ENCODE peak calls at places on chromosomes 2 and 18, in four cellular contexts. Q is sigmoid colon, E is HCT116, D is spleen. A is an unnamed sample.

GRCh38 chr2:195382186-195382585 is 274.8 kb upstream of the SLC39A10 start:
- DNase-seq in Q (no peak), E (no peak), D (no peak), A (no peak)

GRCh38 chr2:163733301-163733938 is 2.4 kb downstream of the FIGN start:
- DNase-seq in Q (peak; percentile 64), D (peak; percentile 59), E (no peak), A (no peak)

GRCh38 chr18:74114206-74114605 is 33.4 kb downstream of the FBXO15 start:
- DNase-seq in E (no peak), D (no peak), Q (no peak), A (no peak)

GRCh38 chr2:113891265-113891959 is 1.5 kb downstream of the ACTR3 start:
- DNase-seq in D (no peak), Q (no peak), E (no peak), A (no peak)

GRCh38 chr2:72144746-72145657 is 2.7 kb downstream of the CYP26B1 start:
- DNase-seq in Q (peak; percentile 76), D (peak; percentile 70), E (peak; percentile 58), A (no peak)

GRCh38 chr2:110755494-110756078 is 23.2 kb downstream of the ACOXL start:
- DNase-seq in Q (no peak), E (no peak), D (no peak), A (no peak)

GRCh38 chr2:202721621-202722020 is 86.9 kb downstream of the FAM117B start:
- DNase-seq in E (no peak), D (no peak), Q (no peak), A (no peak)

GRCh38 chr2:168530980-168531379 is 74.9 kb downstream of the CERS6 start:
- DNase-seq in D (no peak), E (no peak), Q (no peak), A (no peak)

GRCh38 chr2:9782197-9782719 is 61.0 kb upstream of the TAF1B start:
- DNase-seq in Q (no peak), E (no peak), D (no peak), A (no peak)

GRCh38 chr2:225894240-225894980 is 494.9 kb downstream of the NYAP2 start:
- DNase-seq in E (peak; percentile 13), Q (no peak), D (no peak), A (no peak)

GRCh38 chr2:1137992-1138391 is 187.3 kb downstream of the SNTG2 start:
- DNase-seq in Q (no peak), E (no peak), D (no peak), A (no peak)

GRCh38 chr2:201788371-201788770 is 7.6 kb upstream of the ALS2 start:
- DNase-seq in E (no peak), Q (no peak), D (no peak), A (no peak)

GRCh38 chr2:238412067-238412767 is 14.5 kb upstream of the ASB1 start:
- DNase-seq in Q (no peak), D (no peak), E (no peak), A (no peak)

GRCh38 chr2:37872192-37872545 is 52.9 kb upstream of the RMDN2 start:
- DNase-seq in E (no peak), D (no peak), Q (no peak), A (no peak)

GRCh38 chr2:42566006-42566405 is 2.4 kb upstream of the MTA3 start:
- DNase-seq in Q (no peak), D (no peak), E (no peak), A (no peak)

GRCh38 chr2:33000986-33001385 is 54.2 kb downstream of the LTBP1 start:
- DNase-seq in D (no peak), E (no peak), Q (no peak), A (no peak)

GRCh38 chr2:189441709-189442074 is 418 bp downstream of the WDR75 start:
- DNase-seq in E (no peak), D (no peak), Q (no peak), A (no peak)

GRCh38 chr2:31282634-31283033 is 48.7 kb downstream of the EHD3 start:
- DNase-seq in D (no peak), Q (no peak), E (no peak), A (no peak)

GRCh38 chr2:34656632-34657031 is 1057.5 kb upstream of the FAM98A start:
- DNase-seq in D (no peak), Q (no peak), E (no peak), A (no peak)

GRCh38 chr2:191291471-191291870 is 46.3 kb downstream of the MYO1B start:
- DNase-seq in E (no peak), D (no peak), Q (no peak), A (no peak)

GRCh38 chr2:135893374-135893794 is 17.1 kb upstream of the MCM6 start:
- DNase-seq in D (no peak), E (no peak), Q (no peak), A (no peak)

GRCh38 chr2:235287369-235287722 is 206.5 kb upstream of the AGAP1 start:
- DNase-seq in D (no peak), Q (no peak), E (no peak), A (no peak)

GRCh38 chr2:28427741-28428412 is 35.2 kb downstream of the FOSL2 start:
- DNase-seq in E (no peak), D (peak; percentile 43), Q (no peak), A (no peak)

GRCh38 chr2:233285921-233286320 is 21.7 kb upstream of the SAG start:
- DNase-seq in D (no peak), E (no peak), Q (peak; percentile 19), A (no peak)

GRCh38 chr2:233355916-233356315 is 1.6 kb downstream of the DGKD start:
- DNase-seq in E (no peak), D (no peak), Q (no peak), A (no peak)

GRCh38 chr2:107663632-107664031 is 163.1 kb upstream of the RGPD4 start:
- DNase-seq in D (no peak), E (no peak), Q (no peak), A (no peak)

GRCh38 chr2:227503433-227504406 is 31.8 kb downstream of the AGFG1 start:
- DNase-seq in D (no peak), Q (no peak), E (peak; percentile 84), A (no peak)

GRCh38 chr2:237541242-237541641 is 25.1 kb upstream of the PRLH start:
- DNase-seq in Q (no peak), D (peak; percentile 30), E (no peak), A (no peak)

GRCh38 chr2:65133626-65134025 is 3.7 kb upstream of the RAB1A start:
- DNase-seq in Q (no peak), E (no peak), D (no peak), A (no peak)

GRCh38 chr2:241339839-241340471 is 16.1 kb upstream of the FARP2 start:
- DNase-seq in D (no peak), Q (no peak), E (no peak), A (no peak)

GRCh38 chr18:21064347-21064746 is 47.3 kb downstream of the ROCK1 start:
- DNase-seq in E (no peak), D (no peak), Q (no peak), A (no peak)

GRCh38 chr2:178163911-178164310 is 30.4 kb upstream of the OSBPL6 start:
- DNase-seq in E (no peak), Q (no peak), D (no peak), A (no peak)

GRCh38 chr18:23845988-23846630 is 156.9 kb downstream of the LAMA3 start:
- DNase-seq in D (no peak), Q (no peak), E (no peak), A (no peak)

GRCh38 chr18:45386256-45386655 is 229.0 kb upstream of the SLC14A2 start:
- DNase-seq in E (no peak), Q (no peak), D (no peak), A (no peak)

GRCh38 chr2:183125659-183126341 is 1.6 kb downstream of the NUP35 start:
- DNase-seq in D (no peak), E (no peak), Q (no peak), A (no peak)

GRCh38 chr2:218271487-218271797 is 1.1 kb downstream of the PNKD start:
- DNase-seq in D (no peak), Q (no peak), E (no peak), A (no peak)

GRCh38 chr2:218271865-218272530 is 1.7 kb downstream of the PNKD start:
- DNase-seq in D (no peak), E (no peak), Q (no peak), A (no peak)

GRCh38 chr2:218273908-218274249 is 3.6 kb downstream of the PNKD start:
- DNase-seq in Q (no peak), D (no peak), E (no peak), A (no peak)

GRCh38 chr2:218270721-218271486 is 585 bp downstream of the PNKD start:
- DNase-seq in D (no peak), Q (no peak), E (no peak), A (no peak)

GRCh38 chr2:218272531-218273212 is 2.4 kb downstream of the PNKD start:
- DNase-seq in E (peak; percentile 85), D (peak; percentile 94), Q (peak; percentile 97), A (peak; percentile 72)
- TF ChIP-seq POLR2AphosphoS5 in E (no peak), D (peak; percentile 72), Q (peak; percentile 85), A (no peak)

GRCh38 chr18:56330381-56331115 is 307.8 kb downstream of the TXNL1 start:
- DNase-seq in Q (no peak), D (no peak), E (no peak), A (no peak)
- TF ChIP-seq POLR2AphosphoS5 in Q (no peak), D (no peak), E (no peak), A (no peak)

GRCh38 chr2:97982621-97983020 is 13.1 kb downstream of the TMEM131 start:
- DNase-seq in D (no peak), E (no peak), Q (no peak), A (no peak)
- TF ChIP-seq POLR2AphosphoS5 in D (no peak), E (no peak), Q (no peak), A (no peak)

DNA sequence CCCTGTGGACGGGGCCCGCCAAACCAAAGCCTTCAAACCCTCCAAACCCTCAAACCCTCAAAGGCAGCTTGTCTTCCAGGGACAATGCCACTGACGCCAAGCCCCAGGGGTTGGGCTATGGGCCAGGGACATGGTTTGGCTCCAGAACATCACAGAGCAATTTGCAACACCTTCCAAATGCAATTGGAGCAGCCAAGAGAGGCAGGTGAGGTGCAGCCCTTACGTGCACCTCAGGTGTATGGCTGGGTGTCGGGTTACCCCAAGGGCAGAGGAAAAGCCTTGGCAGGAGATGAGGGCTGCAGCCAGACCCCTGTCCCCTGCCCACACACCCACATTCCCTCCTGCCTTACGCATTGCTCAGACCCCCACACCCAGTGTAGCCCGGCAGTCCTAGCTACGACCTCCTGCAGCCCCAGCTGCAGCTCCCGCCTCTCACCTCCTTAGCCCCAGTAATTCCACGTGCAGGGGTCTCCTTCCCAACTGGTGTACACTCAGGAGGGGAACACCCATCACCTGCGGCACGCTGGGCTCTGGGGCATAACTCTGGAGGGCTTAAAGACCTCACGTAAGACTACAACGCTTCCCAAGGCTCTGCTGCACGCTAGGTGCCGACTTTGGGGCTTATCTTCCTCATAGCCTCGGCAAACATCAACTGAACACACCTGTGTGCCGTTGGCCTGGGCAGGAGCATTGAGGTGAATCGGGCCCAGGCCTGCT is 88.7 kb downstream of the TFCP2L1 start:
- DNase-seq in D (no peak), E (no peak), Q (no peak), A (no peak)
- TF ChIP-seq POLR2AphosphoS5 in D (no peak), E (no peak), Q (no peak), A (no peak)

GRCh38 chr2:45823723-45824206 is 172.3 kb downstream of the PRKCE start:
- DNase-seq in E (no peak), D (no peak), Q (peak; percentile 97), A (no peak)
- TF ChIP-seq POLR2AphosphoS5 in E (no peak), D (peak; percentile 15), Q (peak; percentile 85), A (no peak)

DNA sequence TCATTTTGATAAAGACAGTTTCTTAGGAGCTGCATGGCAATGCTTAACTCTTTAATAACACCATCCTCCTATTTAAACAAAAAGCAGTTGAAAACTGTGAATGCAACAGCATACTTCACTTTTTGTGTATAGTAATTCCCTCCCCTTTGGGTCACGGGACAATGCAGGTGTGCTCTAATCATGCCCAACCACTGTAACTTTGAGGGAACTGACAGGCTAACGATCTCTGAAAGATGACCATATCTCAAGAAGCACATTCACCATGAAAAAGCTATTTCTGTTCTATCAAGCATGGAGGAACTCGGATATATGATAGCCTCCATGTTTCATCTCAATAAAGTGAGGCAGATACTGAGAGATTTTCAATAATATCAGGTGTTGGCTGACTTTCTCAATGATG is 81.1 kb upstream of the CD226 start:
- DNase-seq in Q (no peak), D (no peak), E (no peak), A (no peak)
- TF ChIP-seq POLR2AphosphoS5 in Q (no peak), D (no peak), E (no peak), A (no peak)